ENCODE peak calls at places on chromosomes 7 and 10, in five cellular contexts. One of them, this sample, is unnamed.

GRCh38 chr7:139041378-139042053 is 5.7 kb upstream of the ZC3HAV1L start:
- DNase-seq in cardiac fibroblast: no peak
- DNase-seq in GM04503: no peak
- DNase-seq in iris pigment epithelial cell: no peak
- DNase-seq in HEK293T: no peak
- DNase-seq in this sample: no peak

GRCh38 chr10:2081501-2081900 is 344.2 kb upstream of the ADARB2 start:
- DNase-seq in iris pigment epithelial cell: no peak
- DNase-seq in GM04503: no peak
- DNase-seq in cardiac fibroblast: no peak
- DNase-seq in HEK293T: no peak
- DNase-seq in this sample: no peak

GRCh38 chr7:40584667-40585433 is 450.0 kb downstream of the SUGCT start:
- DNase-seq in GM04503: no peak
- DNase-seq in iris pigment epithelial cell: peak; percentile 66
- DNase-seq in HEK293T: no peak
- DNase-seq in cardiac fibroblast: peak; percentile 40
- DNase-seq in this sample: no peak

GRCh38 chr10:60246382-60246781 is 143.3 kb downstream of the ANK3 start:
- DNase-seq in iris pigment epithelial cell: no peak
- DNase-seq in HEK293T: no peak
- DNase-seq in cardiac fibroblast: no peak
- DNase-seq in GM04503: no peak
- DNase-seq in this sample: no peak

GRCh38 chr10:93222876-93223275 is 149.2 kb downstream of the CYP26A1 start:
- DNase-seq in HEK293T: no peak
- DNase-seq in iris pigment epithelial cell: no peak
- DNase-seq in cardiac fibroblast: no peak
- DNase-seq in GM04503: no peak
- DNase-seq in this sample: no peak

GRCh38 chr7:101688995-101689907 is 60.2 kb upstream of the MYL10 start:
- DNase-seq in cardiac fibroblast: no peak
- DNase-seq in HEK293T: no peak
- DNase-seq in GM04503: no peak
- DNase-seq in iris pigment epithelial cell: no peak
- DNase-seq in this sample: no peak

GRCh38 chr7:157853076-157853788 is 516.4 kb downstream of the DNAJB6 start:
- DNase-seq in cardiac fibroblast: no peak
- DNase-seq in iris pigment epithelial cell: no peak
- DNase-seq in GM04503: no peak
- DNase-seq in HEK293T: no peak
- DNase-seq in this sample: no peak

GRCh38 chr10:114239117-114239993 is at the start of gene VWA2:
- DNase-seq in HEK293T: peak; percentile 51
- DNase-seq in iris pigment epithelial cell: no peak
- DNase-seq in GM04503: no peak
- DNase-seq in cardiac fibroblast: no peak
- DNase-seq in this sample: peak; percentile 24

GRCh38 chr7:158292948-158293347 is 294.7 kb downstream of the PTPRN2 start:
- DNase-seq in GM04503: no peak
- DNase-seq in HEK293T: no peak
- DNase-seq in iris pigment epithelial cell: no peak
- DNase-seq in cardiac fibroblast: no peak
- DNase-seq in this sample: no peak

GRCh38 chr7:122758501-122758900 is 55.8 kb upstream of the RNF148 start:
- DNase-seq in HEK293T: no peak
- DNase-seq in GM04503: no peak
- DNase-seq in iris pigment epithelial cell: no peak
- DNase-seq in cardiac fibroblast: no peak
- DNase-seq in this sample: no peak